ENCODE peak calls at places on chromosomes 1 and 21, in ten cellular contexts. N, Z, U, P, W, H, Q, M, D and X are unnamed samples.

GRCh38 chr1:75614455-75615379 is 3.8 kb upstream of the SLC44A5 start:
- DNase-seq in H (peak), D (peak), U (peak), P (peak), N (peak), Q (no peak), M (no peak), W (peak), Z (peak), X (peak)

GRCh38 chr1:42003433-42003832 is 84.7 kb upstream of the HIVEP3 start:
- DNase-seq in M (no peak), U (no peak), Z (no peak), H (no peak), N (no peak), W (no peak), P (no peak), Q (no peak), D (peak), X (no peak)

GRCh38 chr1:69073176-69073575 is 494.5 kb upstream of the LRRC7 start:
- DNase-seq in D (no peak), N (no peak), U (no peak), M (no peak), P (no peak), H (no peak), Q (no peak), W (no peak), Z (no peak), X (no peak)

GRCh38 chr21:25963186-25963585 is 207.4 kb downstream of the APP start:
- DNase-seq in M (no peak), D (no peak), Z (no peak), Q (no peak), W (no peak), H (no peak), N (no peak), U (no peak), P (no peak), X (no peak)

GRCh38 chr1:94648225-94649007 is 106.9 kb upstream of the F3 start:
- DNase-seq in U (no peak), D (peak), P (no peak), H (no peak), Q (peak), N (no peak), W (no peak), M (no peak), Z (no peak), X (no peak)

GRCh38 chr21:39184050-39184980 is 1.1 kb upstream of the PSMG1 start:
- DNase-seq in M (no peak), Q (no peak), Z (no peak), H (no peak), W (no peak), P (no peak), D (no peak), N (peak), U (no peak), X (no peak)

GRCh38 chr1:28668956-28669719 is 554 bp downstream of the GMEB1 start:
- DNase-seq in N (peak), U (peak), Q (no peak), M (peak), H (peak), P (peak), Z (peak), W (peak), D (peak), X (peak)

GRCh38 chr21:44296916-44297315 is 2.9 kb upstream of the PFKL start:
- DNase-seq in P (no peak), Z (no peak), M (no peak), W (no peak), N (no peak), H (no peak), U (no peak), D (no peak), Q (no peak), X (no peak)

GRCh38 chr1:28882009-28882628 is 32.2 kb upstream of the EPB41 start:
- DNase-seq in M (peak), P (peak), Z (peak), D (peak), Q (peak), N (peak), U (peak), H (peak), W (peak), X (peak)

GRCh38 chr1:183444243-183444642 is 26.1 kb upstream of the NMNAT2 start:
- DNase-seq in M (no peak), N (no peak), W (no peak), H (no peak), Q (no peak), P (peak), Z (no peak), U (no peak), D (no peak), X (no peak)

GRCh38 chr1:31302749-31303441 is 6.1 kb downstream of the ZCCHC17 start:
- DNase-seq in Q (no peak), U (no peak), M (no peak), N (no peak), D (no peak), W (no peak), H (no peak), P (no peak), Z (no peak), X (no peak)

GRCh38 chr1:44802306-44803061 is 2.3 kb downstream of the PLK3 start:
- DNase-seq in N (no peak), W (no peak), M (no peak), P (peak), Q (no peak), H (no peak), Z (no peak), D (peak), U (no peak), X (no peak)

GRCh38 chr1:183493540-183494245 is 21.4 kb downstream of the SMG7 start:
- DNase-seq in M (no peak), H (no peak), Q (no peak), D (no peak), Z (no peak), P (no peak), N (no peak), W (no peak), U (no peak), X (no peak)

GRCh38 chr1:168582690-168583325 is 6.4 kb downstream of the XCL1 start:
- DNase-seq in U (no peak), N (no peak), P (no peak), M (no peak), D (no peak), W (no peak), Z (no peak), H (no peak), Q (no peak), X (no peak)

GRCh38 chr1:182035097-182035770 is 26.3 kb downstream of the ZNF648 start:
- DNase-seq in U (no peak), M (no peak), W (no peak), H (no peak), N (peak), Q (no peak), D (no peak), P (no peak), Z (no peak), X (no peak)

GRCh38 chr1:32200226-32201010 is at the start of gene CCDC28B:
- DNase-seq in M (peak), N (peak), D (peak), Q (peak), H (no peak), Z (no peak), U (peak), P (peak), W (peak), X (no peak)

GRCh38 chr1:90717665-90718410 is 736 bp upstream of the BARHL2 start:
- DNase-seq in D (no peak), P (peak), M (no peak), Q (no peak), Z (no peak), H (no peak), W (no peak), U (no peak), N (no peak), X (no peak)

GRCh38 chr1:108568589-108568988 is 8.7 kb downstream of the EEIG2 start:
- DNase-seq in M (no peak), P (peak), N (no peak), Z (no peak), Q (no peak), W (no peak), D (no peak), H (no peak), U (no peak), X (no peak)

GRCh38 chr1:25253911-25254310 is 6.7 kb upstream of the RSRP1 start:
- DNase-seq in Z (no peak), U (no peak), Q (no peak), W (no peak), P (no peak), N (no peak), M (no peak), D (no peak), H (no peak), X (no peak)

GRCh38 chr1:238672262-238672661 is 714.1 kb upstream of the CHRM3 start:
- DNase-seq in W (no peak), Z (no peak), H (no peak), U (no peak), P (peak), M (no peak), D (no peak), N (no peak), Q (no peak), X (no peak)

GRCh38 chr1:206714331-206715058 is 29.8 kb downstream of the MAPKAPK2 start:
- DNase-seq in D (peak), N (no peak), Q (no peak), M (peak), H (no peak), U (no peak), Z (no peak), W (no peak), P (no peak), X (no peak)

DNA sequence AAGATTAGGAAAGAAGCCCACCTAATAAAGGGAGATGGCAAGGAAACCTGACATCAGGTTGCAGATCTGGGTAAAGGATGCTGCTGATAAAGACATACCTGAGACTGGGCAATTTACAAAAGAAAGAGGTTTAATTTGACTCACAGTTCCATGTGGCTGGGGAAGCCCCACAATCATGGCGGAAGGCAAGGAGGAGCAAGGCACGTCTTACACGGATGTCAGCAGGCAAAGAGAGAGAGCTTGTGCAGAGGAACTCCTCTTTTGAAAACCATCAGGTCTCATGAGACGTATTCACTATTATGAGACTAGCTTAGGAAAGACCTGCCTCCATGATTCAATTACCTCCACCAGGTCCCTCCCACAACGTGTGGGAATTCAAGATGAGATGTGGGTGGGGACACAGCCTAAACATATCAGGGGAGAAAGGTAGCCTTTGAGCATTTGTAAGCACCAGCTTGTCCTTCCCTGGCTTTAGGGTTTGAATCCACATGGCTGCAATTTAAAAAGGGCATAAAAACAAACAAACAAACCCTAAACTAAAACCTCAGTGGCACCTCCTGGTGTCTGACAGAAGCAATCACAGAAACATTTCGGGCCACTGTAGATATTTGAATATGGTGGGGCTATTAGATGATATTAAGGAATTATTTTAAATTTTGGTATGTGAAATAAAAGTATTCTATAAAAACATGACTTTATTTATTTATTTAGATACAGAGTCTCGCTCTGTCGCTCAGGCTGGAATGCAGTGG is 33.1 kb downstream of the SLC2A7 start:
- DNase-seq in H (no peak), N (no peak), D (no peak), Z (no peak), M (no peak), P (no peak), Q (no peak), U (no peak), W (no peak), X (no peak)
- TF ChIP-seq CTCF in H (peak), N (peak), D (no peak), Z (peak), M (no peak), P (no peak), Q (no peak), U (no peak), W (no peak), X (peak)

GRCh38 chr1:47333578-47333921 is at the start of gene CMPK1:
- DNase-seq in Q (peak), H (no peak), P (peak), U (peak), W (peak), D (peak), Z (no peak), N (peak), M (peak), X (peak)
- TF ChIP-seq CTCF in Q (no peak), H (peak), P (no peak), U (no peak), W (peak), D (no peak), Z (peak), N (no peak), M (no peak), X (peak)

GRCh38 chr21:17688912-17689874 is 76.5 kb upstream of the BTG3 start:
- DNase-seq in D (peak), Z (no peak), U (peak), H (no peak), M (peak), P (no peak), N (peak), Q (no peak), W (no peak), X (no peak)
- TF ChIP-seq CTCF in D (no peak), Z (peak), U (peak), H (peak), M (peak), P (peak), N (peak), Q (no peak), W (peak), X (peak)

DNA sequence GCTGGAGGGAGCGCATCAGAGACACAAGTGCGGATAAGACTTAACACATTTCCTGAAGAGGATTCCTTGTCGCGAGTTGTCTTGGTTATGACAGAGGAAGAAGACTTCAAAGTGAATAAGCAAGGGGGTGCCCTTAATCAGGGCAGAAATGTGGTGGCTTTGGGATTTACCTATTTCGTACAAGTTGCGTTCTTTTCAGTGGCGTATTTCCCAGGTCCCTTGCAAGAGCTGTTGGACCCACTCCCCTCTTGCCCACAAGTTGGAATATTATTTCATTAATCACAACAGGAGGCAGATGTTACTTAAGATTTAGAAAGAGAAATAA is 121.8 kb downstream of the ESRRG start:
- DNase-seq in Z (no peak), P (no peak), N (no peak), U (no peak), W (no peak), H (no peak), D (no peak), M (no peak), Q (no peak), X (no peak)
- TF ChIP-seq CTCF in Z (no peak), P (no peak), N (no peak), U (no peak), W (no peak), H (no peak), D (peak), M (no peak), Q (no peak), X (no peak)

DNA sequence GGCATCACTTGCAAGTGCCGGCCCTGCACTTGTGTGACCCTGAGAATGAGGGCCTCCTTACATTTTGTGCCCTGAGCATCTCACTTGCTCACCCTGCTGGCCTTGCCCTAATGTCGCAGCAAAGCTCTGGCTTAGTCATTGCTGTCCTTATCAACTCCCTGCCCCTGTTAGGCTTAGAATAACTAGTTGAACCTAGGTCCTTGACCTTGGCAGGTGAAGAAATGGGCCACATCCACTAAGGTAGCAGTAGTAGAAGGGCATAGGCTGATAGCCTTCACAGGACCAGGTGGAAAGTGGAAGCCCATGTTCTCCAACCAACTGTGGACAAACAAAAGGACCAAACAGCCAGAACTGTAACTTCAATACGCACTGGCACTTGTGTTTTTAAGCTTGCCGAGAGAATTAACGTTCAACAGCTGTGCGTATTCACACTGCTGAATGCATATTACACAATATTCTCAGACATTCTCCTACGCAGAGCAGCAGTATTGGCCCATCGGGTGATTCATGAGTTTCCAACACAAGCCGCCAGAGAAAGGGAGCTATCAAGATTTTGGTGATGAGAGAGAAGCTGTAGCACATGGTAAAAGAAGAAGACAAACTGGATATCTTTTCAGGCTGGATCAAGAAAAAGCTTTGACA is 27.7 kb upstream of the PTGFRN start:
- DNase-seq in P (peak), H (no peak), M (no peak), W (peak), U (no peak), D (peak), Q (peak), Z (no peak), N (peak), X (no peak)
- TF ChIP-seq CTCF in P (peak), H (no peak), M (no peak), W (peak), U (no peak), D (no peak), Q (no peak), Z (peak), N (peak), X (peak)

GRCh38 chr1:234692961-234693360 is 83.0 kb upstream of the IRF2BP2 start:
- DNase-seq in Z (no peak), N (no peak), P (no peak), W (no peak), D (no peak), M (no peak), U (no peak), Q (no peak), H (no peak), X (no peak)

GRCh38 chr1:234696148-234696576 is 86.2 kb upstream of the IRF2BP2 start:
- DNase-seq in Z (no peak), N (peak), P (no peak), W (peak), H (no peak), D (no peak), Q (no peak), M (no peak), U (no peak), X (no peak)

GRCh38 chr1:234696986-234697385 is 87.0 kb upstream of the IRF2BP2 start:
- DNase-seq in D (no peak), N (peak), P (no peak), U (no peak), H (no peak), W (no peak), Q (no peak), Z (no peak), M (no peak), X (no peak)

GRCh38 chr1:234697741-234698140 is 87.8 kb upstream of the IRF2BP2 start:
- DNase-seq in Q (no peak), D (no peak), M (no peak), Z (no peak), N (no peak), H (no peak), W (no peak), U (no peak), P (no peak), X (peak)

DNA sequence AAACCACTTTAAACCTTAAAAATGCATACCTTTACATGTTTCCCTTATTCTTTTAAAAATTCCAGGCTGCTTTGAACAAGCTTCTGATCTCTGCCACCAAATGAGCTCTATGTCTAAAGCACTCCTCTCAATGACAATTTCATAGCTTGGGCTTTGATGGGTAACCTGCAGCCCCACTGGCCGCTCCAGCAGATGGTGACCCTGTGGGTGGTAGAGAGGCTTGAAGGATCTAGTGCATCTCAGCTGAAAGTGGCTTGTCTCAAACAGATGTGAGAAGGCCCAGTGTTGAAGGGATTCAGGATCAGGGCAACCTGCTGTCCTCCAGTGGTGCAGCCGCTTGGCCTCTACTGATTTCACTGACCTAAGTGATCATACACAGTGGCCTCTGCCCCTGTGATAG is 84.7 kb upstream of the IRF2BP2 start:
- DNase-seq in W (no peak), M (no peak), H (no peak), U (no peak), D (no peak), P (no peak), N (no peak), Z (no peak), Q (no peak), X (no peak)
- TF ChIP-seq CTCF in W (no peak), M (no peak), H (no peak), U (no peak), D (no peak), P (no peak), N (no peak), Z (no peak), Q (no peak), X (no peak)

GRCh38 chr1:155324717-155325595 is 4.3 kb downstream of the RUSC1 start:
- DNase-seq in N (no peak), W (peak), H (peak), D (peak), M (no peak), U (no peak), Z (no peak), P (peak), Q (no peak), X (no peak)
- TF ChIP-seq CTCF in N (peak), W (no peak), H (peak), D (peak), M (peak), U (no peak), Z (peak), P (peak), Q (no peak), X (peak)

GRCh38 chr1:17280436-17280835 is 27.6 kb upstream of the PADI4 start:
- DNase-seq in D (no peak), Z (no peak), U (no peak), H (no peak), Q (no peak), P (no peak), N (no peak), W (no peak), M (no peak), X (no peak)
- TF ChIP-seq CTCF in D (no peak), Z (no peak), U (no peak), H (no peak), Q (no peak), P (no peak), N (no peak), W (no peak), M (no peak), X (no peak)

GRCh38 chr1:178300350-178300699 is 196.4 kb downstream of the CLEC20A start:
- DNase-seq in D (no peak), U (no peak), H (no peak), Q (no peak), P (no peak), M (no peak), W (no peak), Z (no peak), N (no peak), X (no peak)

GRCh38 chr1:178291166-178291565 is 197.3 kb downstream of the RASAL2 start:
- DNase-seq in W (no peak), Q (no peak), D (no peak), N (no peak), P (no peak), U (no peak), M (no peak), H (no peak), Z (no peak), X (no peak)

GRCh38 chr1:178294654-178295053 is 200.8 kb downstream of the RASAL2 start:
- DNase-seq in D (no peak), P (peak), W (no peak), Q (no peak), H (no peak), M (no peak), U (no peak), Z (no peak), N (no peak), X (no peak)
- TF ChIP-seq CTCF in D (no peak), P (peak), W (no peak), Q (no peak), H (peak), M (no peak), U (no peak), Z (peak), N (no peak), X (no peak)